ENCODE peak calls at places on chromosomes 12 and 14, in seven cellular contexts. Y is H1, J is neuronal stem cell, T is mesendoderm, G is mesenchymal stem cell, N is H9, V is trophoblast cell. I is an unnamed sample.

GRCh38 chr12:71024281-71024680 is 103.7 kb upstream of the PTPRR start:
- DNase-seq in J (no peak), Y (no peak), N (no peak), G (no peak), T (no peak), V (no peak), I (no peak)

GRCh38 chr14:89621009-89621421 is 204.0 kb upstream of the FOXN3 start:
- DNase-seq in V (no peak), G (no peak), Y (no peak), J (no peak), T (no peak), N (no peak), I (no peak)

GRCh38 chr14:88981948-88982347 is 157.5 kb downstream of the TTC8 start:
- DNase-seq in G (no peak), Y (no peak), J (no peak), V (no peak), N (no peak), T (no peak), I (no peak)

GRCh38 chr14:36747411-36748184 is 85.9 kb downstream of the PAX9 start:
- DNase-seq in V (no peak), T (peak; percentile 92), Y (no peak), J (no peak), N (no peak), G (peak; percentile 4), I (no peak)

GRCh38 chr14:22509751-22510300 is 79.2 kb downstream of the DAD1 start:
- DNase-seq in T (no peak), G (no peak), N (no peak), V (no peak), Y (no peak), J (no peak), I (no peak)

GRCh38 chr12:19316420-19316819 is 122.9 kb upstream of the AEBP2 start:
- DNase-seq in T (no peak), J (no peak), Y (no peak), V (no peak), G (peak; percentile 48), N (no peak), I (peak; percentile 49)

GRCh38 chr12:123601602-123602489 is at the start of gene DDX55:
- DNase-seq in G (peak; percentile 90), Y (no peak), J (peak; percentile 85), T (peak; percentile 88), N (peak; percentile 88), V (peak; percentile 90), I (peak; percentile 79)

GRCh38 chr14:65222434-65222833 is 120.1 kb upstream of the MAX start:
- DNase-seq in T (peak; percentile 76), G (peak; percentile 55), N (peak; percentile 66), V (peak; percentile 34), Y (peak; percentile 41), J (no peak), I (peak; percentile 66)

GRCh38 chr12:47551426-47551851 is 154.4 kb downstream of the RPAP3 start:
- DNase-seq in T (no peak), G (peak; percentile 74), J (no peak), Y (no peak), V (no peak), N (no peak), I (peak; percentile 23)

GRCh38 chr14:99731536-99732435 is 47.7 kb downstream of the CYP46A1 start:
- DNase-seq in Y (no peak), G (no peak), N (peak; percentile 35), J (no peak), T (no peak), V (no peak), I (no peak)

GRCh38 chr14:75277796-75278421 is 719 bp upstream of the FOS start:
- DNase-seq in N (no peak), Y (no peak), G (no peak), V (no peak), J (peak; percentile 59), T (no peak), I (peak; percentile 59)

GRCh38 chr14:65238456-65238855 is 136.1 kb upstream of the MAX start:
- DNase-seq in G (peak; percentile 81), Y (no peak), N (no peak), V (peak; percentile 78), J (no peak), T (peak; percentile 82), I (peak; percentile 82)

GRCh38 chr14:85531141-85531593 is 1.2 kb downstream of the FLRT2 start:
- DNase-seq in V (no peak), G (peak; percentile 91), Y (no peak), T (peak; percentile 91), N (peak; percentile 75), J (peak; percentile 42), I (peak; percentile 58)

GRCh38 chr12:31591308-31591901 is 469 bp upstream of the DENND5B start:
- DNase-seq in N (peak; percentile 46), J (no peak), T (peak; percentile 39), V (no peak), Y (no peak), G (peak; percentile 73), I (no peak)

GRCh38 chr14:31261859-31262739 is 54.5 kb upstream of the HECTD1 start:
- DNase-seq in N (no peak), T (no peak), G (peak; percentile 34), Y (no peak), V (no peak), J (peak; percentile 24), I (peak; percentile 63)

GRCh38 chr14:59187802-59188460 is 536 bp upstream of the DAAM1 start:
- DNase-seq in J (no peak), N (no peak), V (no peak), G (no peak), T (peak; percentile 63), Y (no peak), I (no peak)

GRCh38 chr14:99410019-99410418 is 70.6 kb downstream of the SETD3 start:
- DNase-seq in T (peak; percentile 62), N (no peak), Y (no peak), J (no peak), G (no peak), V (no peak), I (no peak)

GRCh38 chr12:11134300-11134699 is at the start of gene TAS2R30:
- DNase-seq in T (no peak), J (no peak), N (no peak), V (no peak), Y (no peak), G (no peak), I (no peak)

GRCh38 chr14:87566986-87567385 is 426.0 kb downstream of the GALC start:
- DNase-seq in V (no peak), T (peak; percentile 88), N (no peak), Y (no peak), G (peak; percentile 89), J (no peak), I (peak; percentile 0)

GRCh38 chr12:71872401-71872800 is 32.8 kb downstream of the TBC1D15 start:
- DNase-seq in J (no peak), N (no peak), G (no peak), V (no peak), T (no peak), Y (no peak), I (no peak)

GRCh38 chr12:131831021-131831571 is 2.9 kb downstream of the MMP17 start:
- DNase-seq in T (no peak), V (no peak), J (no peak), Y (no peak), N (no peak), G (peak; percentile 37), I (no peak)

GRCh38 chr14:103927566-103927965 is 690 bp upstream of the TDRD9 start:
- DNase-seq in Y (no peak), T (no peak), G (no peak), V (no peak), J (no peak), N (no peak), I (no peak)

GRCh38 chr14:103923863-103924262 is 4.4 kb upstream of the TDRD9 start:
- DNase-seq in G (no peak), N (no peak), T (peak; percentile 22), V (no peak), J (no peak), Y (no peak), I (no peak)

GRCh38 chr14:103920981-103921854 is 7.0 kb upstream of the TDRD9 start:
- DNase-seq in T (peak; percentile 95), V (peak; percentile 91), N (peak; percentile 93), J (peak; percentile 91), G (peak; percentile 92), Y (peak; percentile 74), I (peak; percentile 89)

GRCh38 chr14:103928011-103928890 is at the start of gene TDRD9:
- DNase-seq in G (no peak), V (no peak), T (no peak), J (no peak), N (no peak), Y (no peak), I (no peak)

GRCh38 chr14:103925316-103925715 is 2.9 kb upstream of the TDRD9 start:
- DNase-seq in N (no peak), T (no peak), J (no peak), V (no peak), Y (no peak), G (no peak), I (no peak)
- H2BK5ac ChIP-seq in N (no peak overlapping the region), T (no peak overlapping the region), J (no peak overlapping the region), V (no peak overlapping the region), Y (no peak overlapping the region), G (no peak overlapping the region), I (no peak overlapping the region)

GRCh38 chr14:69137456-69138188 is 15.3 kb downstream of the DCAF5 start:
- DNase-seq in J (no peak), T (no peak), G (peak; percentile 45), V (no peak), Y (no peak), N (no peak), I (peak; percentile 37)
- H3K27ac ChIP-seq in J (no peak overlapping the region), T (no peak overlapping the region), G (no peak overlapping the region), V (no peak overlapping the region), Y (no peak overlapping the region), N (no peak overlapping the region), I (no peak overlapping the region)

DNA sequence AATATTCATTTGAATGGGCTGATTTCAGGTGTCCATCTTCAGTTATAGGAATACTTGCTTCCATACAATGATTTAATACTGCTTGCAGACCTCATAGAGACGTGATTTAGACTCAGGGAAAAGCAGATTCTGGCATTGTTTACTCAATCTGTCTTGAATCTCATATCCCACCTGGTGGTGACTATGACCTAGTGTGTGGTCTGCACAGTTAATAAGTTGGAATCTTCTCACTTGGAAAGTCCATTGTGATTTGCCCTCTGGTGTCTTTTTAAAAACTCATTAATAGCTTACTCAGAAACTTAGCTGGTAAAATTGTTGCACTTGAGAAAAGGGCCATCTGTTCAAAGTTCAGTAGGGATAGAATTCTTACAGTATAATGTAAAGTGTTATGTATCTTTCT is 106.0 kb downstream of the PELI2 start:
- DNase-seq in N (no peak), T (no peak), J (no peak), V (no peak), Y (no peak), G (no peak), I (no peak)
- H3K4me1 ChIP-seq in N (no peaks in the 10 kb centered on the region), T (peaks cover 13% of the 10 kb centered on the region), J (peaks cover 8% of the 10 kb centered on the region), V (no peaks in the 10 kb centered on the region), Y (no peaks in the 10 kb centered on the region), G (peaks cover 13% of the 10 kb centered on the region), I (peaks cover 17% of the 10 kb centered on the region)

DNA sequence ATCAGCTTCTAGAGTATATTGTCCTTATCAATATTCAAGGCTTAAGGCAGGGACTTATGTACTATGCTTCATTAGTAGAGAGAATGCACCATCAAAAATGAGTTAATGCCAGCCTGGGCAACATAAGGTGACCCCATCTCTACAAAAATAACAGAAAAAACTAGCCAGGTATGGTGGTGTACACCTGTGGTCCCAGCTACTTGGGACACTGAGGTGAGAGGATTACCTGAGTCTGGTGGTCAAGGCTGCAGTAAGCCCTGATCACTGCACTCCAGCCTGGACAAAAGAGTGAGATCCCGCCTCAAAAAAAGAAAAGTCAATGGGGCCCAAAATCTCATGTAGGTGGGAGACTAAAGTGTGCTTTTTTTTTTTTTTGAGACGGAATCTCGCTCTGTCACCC is 8.8 kb downstream of the PPP4R3A start:
- DNase-seq in T (no peak), G (no peak), N (no peak), V (no peak), Y (no peak), J (no peak), I (no peak)
- H2BK5ac ChIP-seq in T (no peak overlapping the region), G (no peak overlapping the region), N (no peak overlapping the region), V (no peak overlapping the region), Y (no peak overlapping the region), J (no peak overlapping the region), I (no peak overlapping the region)